ENCODE peak calls at places on chromosome 16, in five cellular contexts. S, Y, M, P and R are unnamed samples.

GRCh38 chr16:79092846-79093245 is 507.7 kb downstream of the MAF start:
- DNase-seq in S (no peak), Y (no peak), M (peak), P (no peak), R (no peak)

GRCh38 chr16:11679941-11680911 is 12.0 kb downstream of the SNN start:
- DNase-seq in S (no peak), Y (no peak), M (no peak), P (no peak), R (no peak)

GRCh38 chr16:17062676-17063075 is 408.1 kb downstream of the XYLT1 start:
- DNase-seq in S (no peak), Y (no peak), M (no peak), P (no peak), R (no peak)

GRCh38 chr16:89990799-89991198 is 28.5 kb downstream of the DBNDD1 start:
- DNase-seq in S (no peak), Y (no peak), M (no peak), P (no peak), R (no peak)

GRCh38 chr16:89687092-89687940 is 827 bp downstream of the CDK10 start:
- DNase-seq in S (no peak), Y (peak), M (no peak), P (no peak), R (no peak)

GRCh38 chr16:53898993-53899392 is 195.0 kb downstream of the FTO start:
- DNase-seq in S (no peak), Y (no peak), M (no peak), P (no peak), R (no peak)

GRCh38 chr16:72291531-72291981 is 119.6 kb upstream of the PMFBP1 start:
- DNase-seq in S (no peak), Y (peak), M (no peak), P (no peak), R (no peak)

GRCh38 chr16:14198012-14198411 is 126.9 kb downstream of the MRTFB start:
- DNase-seq in S (no peak), Y (no peak), M (no peak), P (no peak), R (no peak)

GRCh38 chr16:89023621-89024511 is 46.9 kb upstream of the CBFA2T3 start:
- DNase-seq in S (no peak), Y (no peak), M (no peak), P (no peak), R (no peak)

GRCh38 chr16:51113254-51114125 is 37.6 kb downstream of the SALL1 start:
- DNase-seq in S (no peak), Y (no peak), M (no peak), P (no peak), R (no peak)

GRCh38 chr16:8959921-8960787 is 3.6 kb downstream of the USP7 start:
- DNase-seq in S (no peak), Y (peak), M (peak), P (no peak), R (no peak)

GRCh38 chr16:34801875-34802274 is 1342.5 kb downstream of the TP53TG3F start:
- DNase-seq in S (no peak), Y (no peak), M (no peak), P (no peak), R (peak)

GRCh38 chr16:11445486-11445885 is 100.2 kb downstream of the RMI2 start:
- DNase-seq in S (no peak), Y (no peak), M (no peak), P (no peak), R (no peak)

GRCh38 chr16:4936181-4936990 is 562 bp downstream of the PPL start:
- DNase-seq in S (no peak), Y (no peak), M (no peak), P (peak), R (no peak)

GRCh38 chr16:48491517-48491916 is 106.3 kb upstream of the SIAH1 start:
- DNase-seq in S (no peak), Y (peak), M (no peak), P (no peak), R (no peak)

GRCh38 chr16:19785512-19786130 is 67.5 kb downstream of the IQCK start:
- DNase-seq in S (no peak), Y (no peak), M (no peak), P (no peak), R (no peak)

GRCh38 chr16:50314665-50315064 is 48.3 kb downstream of the ADCY7 start:
- DNase-seq in S (no peak), Y (no peak), M (no peak), P (no peak), R (no peak)

GRCh38 chr16:12995721-12996372 is 94.4 kb downstream of the SHISA9 start:
- DNase-seq in S (no peak), Y (no peak), M (no peak), P (no peak), R (no peak)

GRCh38 chr16:27993587-27993986 is 69.9 kb downstream of the GSG1L start:
- DNase-seq in S (no peak), Y (no peak), M (peak), P (no peak), R (no peak)

GRCh38 chr16:58449768-58450167 is 50.2 kb upstream of the NDRG4 start:
- DNase-seq in S (no peak), Y (no peak), M (peak), P (no peak), R (no peak)

GRCh38 chr16:48810803-48811453 is 200.9 kb upstream of the N4BP1 start:
- DNase-seq in S (no peak), Y (no peak), M (no peak), P (no peak), R (no peak)

GRCh38 chr16:4015275-4015990 is 100.8 kb downstream of the ADCY9 start:
- DNase-seq in S (no peak), Y (no peak), M (no peak), P (no peak), R (no peak)

GRCh38 chr16:11372924-11373306 is 27.7 kb downstream of the RMI2 start:
- DNase-seq in S (no peak), Y (no peak), M (no peak), P (no peak), R (no peak)

GRCh38 chr16:76226481-76226880 is 50.7 kb upstream of the CNTNAP4 start:
- DNase-seq in S (no peak), Y (no peak), M (no peak), P (no peak), R (no peak)

GRCh38 chr16:66512589-66513404 is 37.1 kb downstream of the TK2 start:
- DNase-seq in S (no peak), Y (no peak), M (no peak), P (no peak), R (no peak)

DNA sequence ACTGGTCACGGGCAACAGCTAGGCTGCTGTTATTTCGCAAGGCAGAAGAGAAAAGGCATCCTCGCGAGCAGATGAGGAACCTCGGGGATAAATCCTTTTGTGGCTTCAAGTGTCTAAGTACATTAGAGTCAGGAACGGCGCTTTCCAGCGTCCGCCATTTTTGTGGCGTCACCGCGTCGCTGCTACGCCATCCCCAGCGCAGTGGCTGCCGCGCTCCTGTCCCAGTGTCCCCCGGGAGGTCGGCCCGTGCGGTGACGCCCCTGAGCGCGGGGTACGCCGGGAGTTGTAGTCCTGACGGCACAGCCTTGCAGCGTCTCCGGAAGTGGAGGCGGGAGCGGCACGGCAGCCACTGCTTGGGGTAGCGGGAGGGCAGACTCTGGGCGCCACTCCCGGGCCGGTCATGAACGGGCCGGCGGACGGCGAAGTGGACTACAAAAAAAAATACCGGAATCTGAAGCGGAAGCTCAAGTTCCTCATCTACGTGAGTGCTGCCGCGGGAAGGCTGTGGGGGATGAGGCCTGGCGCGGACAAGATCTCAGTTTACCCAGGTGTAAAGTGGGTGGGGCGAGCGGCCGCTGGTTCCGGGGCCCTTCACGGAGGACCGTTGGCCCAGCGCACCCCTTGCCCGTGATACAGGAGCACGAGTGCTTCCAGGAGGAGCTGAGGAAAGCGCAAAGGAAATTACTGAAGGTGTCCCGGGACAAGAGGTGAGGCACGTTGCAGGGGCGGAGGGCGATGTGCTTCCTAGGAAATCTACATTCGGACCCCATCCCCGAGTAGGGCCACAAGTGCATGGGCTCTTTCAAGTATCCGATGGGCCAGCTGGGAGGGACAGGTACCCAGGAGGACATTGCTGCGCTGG is at the start of gene INO80E:
- DNase-seq in S (peak), Y (peak), M (peak), P (peak), R (peak)
- TF ChIP-seq POLR2A in S (peak), Y (peak), M (peak), P (peak), R (peak)

GRCh38 chr16:31074073-31074813 is at the start of the genes ZNF646 and ZNF668:
- DNase-seq in S (peak), Y (peak), M (peak), P (peak), R (peak)
- TF ChIP-seq POLR2A in S (peak), Y (peak), M (peak), P (peak), R (peak)

GRCh38 chr16:2468142-2468724 is 2.9 kb upstream of the NTN3 start:
- DNase-seq in S (no peak), Y (peak), M (peak), P (peak), R (no peak)
- TF ChIP-seq POLR2A in S (no peak), Y (no peak), M (no peak), P (no peak), R (no peak)

GRCh38 chr16:15726715-15727114 is 76.7 kb downstream of the NDE1 start:
- DNase-seq in S (no peak), Y (no peak), M (no peak), P (no peak), R (no peak)
- TF ChIP-seq POLR2A in S (no peak), Y (no peak), M (no peak), P (no peak), R (no peak)

GRCh38 chr16:751152-752007 is 9.2 kb upstream of the MSLN start:
- DNase-seq in S (no peak), Y (no peak), M (no peak), P (no peak), R (peak)
- TF ChIP-seq POLR2A in S (no peak), Y (no peak), M (no peak), P (no peak), R (no peak)

DNA sequence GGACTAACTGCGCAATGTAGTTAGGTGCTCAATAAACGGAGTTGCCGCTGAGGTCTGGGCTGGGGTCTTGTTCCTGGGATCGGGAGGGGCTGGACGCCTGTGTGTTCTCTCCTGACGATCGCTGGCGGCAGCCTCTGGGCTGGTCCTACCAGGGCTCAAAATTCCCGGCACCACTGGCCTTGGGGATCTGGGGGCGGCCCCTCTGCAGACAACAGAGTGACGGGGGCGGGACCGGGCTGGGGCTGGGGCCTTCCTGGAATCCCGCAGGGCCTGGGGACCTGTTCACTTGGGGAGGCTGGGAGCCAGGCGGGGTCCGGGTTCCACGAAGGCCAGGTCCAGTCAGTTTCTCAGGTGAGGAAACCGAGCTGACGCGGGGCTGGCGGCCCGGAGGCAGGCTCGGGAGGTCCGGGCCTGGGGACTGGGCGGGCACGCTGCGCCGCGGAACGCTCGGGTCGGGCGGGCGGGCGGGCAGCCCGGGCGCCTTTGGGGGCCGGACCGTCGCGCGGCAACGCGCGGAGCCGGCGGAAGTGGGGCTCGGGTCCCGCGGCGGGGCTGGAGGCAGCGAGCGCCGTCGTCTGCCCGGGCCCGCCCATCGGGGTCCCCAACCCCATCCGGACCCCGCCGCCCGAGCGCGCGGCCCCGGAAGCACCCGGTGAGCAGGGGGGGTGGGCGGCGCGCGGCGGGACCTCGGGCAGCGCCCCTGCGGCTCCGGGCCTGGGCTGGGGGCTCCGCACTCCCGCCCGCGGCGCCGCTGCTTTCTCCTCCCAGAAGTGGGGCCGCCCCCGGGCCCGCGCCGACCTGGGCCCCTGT is at the start of gene PIGQ:
- DNase-seq in S (peak), Y (peak), M (peak), P (peak), R (no peak)
- TF ChIP-seq POLR2A in S (no peak), Y (no peak), M (no peak), P (no peak), R (peak)

GRCh38 chr16:87390641-87391323 is 1.4 kb upstream of the MAP1LC3B start:
- DNase-seq in S (no peak), Y (no peak), M (no peak), P (no peak), R (no peak)

GRCh38 chr16:87391324-87391949 is 699 bp upstream of the MAP1LC3B start:
- DNase-seq in S (no peak), Y (no peak), M (no peak), P (no peak), R (peak)

GRCh38 chr16:87389245-87389644 is 2.9 kb upstream of the MAP1LC3B start:
- DNase-seq in S (no peak), Y (no peak), M (peak), P (no peak), R (no peak)

GRCh38 chr16:87388818-87389134 is 3.4 kb upstream of the MAP1LC3B start:
- DNase-seq in S (no peak), Y (no peak), M (no peak), P (no peak), R (no peak)

DNA sequence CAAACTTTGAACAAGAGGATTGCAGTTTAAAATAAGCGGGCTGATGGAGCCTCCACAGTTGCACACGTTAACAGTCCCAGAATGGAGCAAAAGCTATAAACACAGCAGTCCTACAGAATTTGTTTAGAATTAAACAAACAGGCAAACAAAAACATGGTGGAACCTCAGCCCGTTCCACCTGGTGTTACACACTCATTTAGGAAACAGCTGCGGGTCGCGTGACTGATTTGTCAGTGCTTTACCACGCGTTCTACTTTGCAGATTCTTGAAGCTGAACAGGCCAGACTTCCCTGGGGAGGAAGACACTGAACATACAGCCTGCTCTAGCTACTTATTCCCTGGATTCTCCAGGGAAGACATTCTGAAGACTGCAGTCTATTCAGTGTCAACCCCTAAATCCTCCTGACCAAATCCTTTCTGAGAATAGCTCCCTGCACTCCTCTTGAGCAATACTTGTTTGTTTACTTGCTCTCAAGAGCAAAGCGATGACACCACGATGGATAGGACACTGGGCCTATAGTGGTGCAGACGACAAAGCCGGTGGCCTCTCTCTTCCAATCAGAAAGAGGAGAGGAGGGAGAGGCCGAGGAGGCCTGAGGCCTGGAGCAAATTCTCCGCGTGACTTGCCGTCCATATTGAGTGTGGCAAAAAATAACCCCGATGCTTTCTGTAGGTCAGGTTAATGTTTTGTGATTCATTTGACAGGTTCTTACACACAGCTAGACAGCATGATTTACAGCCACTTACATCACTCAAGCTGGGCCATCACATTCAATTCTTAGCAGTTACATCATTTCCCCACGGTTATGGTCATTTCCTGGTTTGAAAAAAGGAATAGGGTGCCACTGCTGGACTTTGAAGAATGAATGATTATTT is 4.0 kb upstream of the MAP1LC3B start:
- DNase-seq in S (peak), Y (peak), M (peak), P (peak), R (peak)
- TF ChIP-seq POLR2A in S (peak), Y (no peak), M (peak), P (peak), R (peak)

GRCh38 chr16:70380919-70381603 is 34.4 kb downstream of the DDX19A start:
- DNase-seq in S (peak), Y (peak), M (peak), P (peak), R (peak)
- TF ChIP-seq POLR2A in S (peak), Y (peak), M (peak), P (peak), R (no peak)